ENCODE peak calls at places on chromosomes 6 and 20, in seven cellular contexts. O is Calu3, T is activated B cell treated with CpG ODN at 0.5 μM for 24 hours, Q is adrenal gland, C is ovary, I is uterus, L is GM10248. S is an unnamed sample.

GRCh38 chr6:73491371-73491770 is 29.5 kb downstream of the EEF1A1 start:
- DNase-seq in I (no peak), O (no peak), L (no peak), T (no peak), Q (no peak), C (no peak), S (no peak)

GRCh38 chr6:150622941-150623874 is 23.5 kb downstream of the PLEKHG1 start:
- DNase-seq in I (no peak), Q (no peak), O (no peak), T (peak), C (no peak), L (peak), S (no peak)

GRCh38 chr6:70980800-70981199 is 23.9 kb upstream of the B3GAT2 start:
- DNase-seq in L (no peak), C (no peak), Q (no peak), T (no peak), O (no peak), I (no peak), S (no peak)

GRCh38 chr6:41426888-41427641 is 91.7 kb downstream of the NCR2 start:
- DNase-seq in T (peak), C (no peak), L (no peak), I (no peak), O (peak), Q (no peak), S (no peak)

GRCh38 chr6:136586295-136586694 is 36.1 kb upstream of the MAP7 start:
- DNase-seq in T (no peak), O (no peak), C (no peak), I (peak), Q (no peak), L (no peak), S (no peak)

GRCh38 chr20:11686900-11687543 is 230.7 kb upstream of the BTBD3 start:
- DNase-seq in C (no peak), I (no peak), O (peak), L (no peak), T (no peak), Q (peak), S (no peak)

GRCh38 chr6:3928111-3928510 is 78.9 kb downstream of the FAM50B start:
- DNase-seq in C (no peak), T (no peak), O (no peak), Q (no peak), I (no peak), L (no peak), S (no peak)

GRCh38 chr6:36847152-36847551 is 7.9 kb upstream of the CPNE5 start:
- DNase-seq in T (no peak), I (no peak), Q (no peak), O (no peak), C (no peak), L (no peak), S (no peak)

GRCh38 chr20:52076164-52076563 is 115.4 kb downstream of the ZFP64 start:
- DNase-seq in T (no peak), L (no peak), O (no peak), Q (no peak), C (no peak), I (no peak), S (no peak)

GRCh38 chr20:16709017-16709416 is 20.8 kb upstream of the SNRPB2 start:
- DNase-seq in Q (no peak), L (peak), C (no peak), T (no peak), O (no peak), I (no peak), S (no peak)

GRCh38 chr6:106539931-106540330 is 89.4 kb downstream of the RTN4IP1 start:
- DNase-seq in C (no peak), I (no peak), T (no peak), Q (no peak), O (no peak), L (no peak), S (no peak)

GRCh38 chr6:19772891-19773290 is 64.3 kb upstream of the ID4 start:
- DNase-seq in C (no peak), I (no peak), Q (no peak), O (no peak), L (no peak), T (no peak), S (no peak)

GRCh38 chr6:135269399-135270005 is 88.4 kb downstream of the MYB start:
- DNase-seq in I (no peak), C (no peak), O (peak), Q (no peak), T (no peak), L (no peak), S (no peak)

GRCh38 chr6:151292974-151293373 is 53.2 kb downstream of the AKAP12 start:
- DNase-seq in L (no peak), I (no peak), C (no peak), T (no peak), O (no peak), Q (no peak), S (no peak)

DNA sequence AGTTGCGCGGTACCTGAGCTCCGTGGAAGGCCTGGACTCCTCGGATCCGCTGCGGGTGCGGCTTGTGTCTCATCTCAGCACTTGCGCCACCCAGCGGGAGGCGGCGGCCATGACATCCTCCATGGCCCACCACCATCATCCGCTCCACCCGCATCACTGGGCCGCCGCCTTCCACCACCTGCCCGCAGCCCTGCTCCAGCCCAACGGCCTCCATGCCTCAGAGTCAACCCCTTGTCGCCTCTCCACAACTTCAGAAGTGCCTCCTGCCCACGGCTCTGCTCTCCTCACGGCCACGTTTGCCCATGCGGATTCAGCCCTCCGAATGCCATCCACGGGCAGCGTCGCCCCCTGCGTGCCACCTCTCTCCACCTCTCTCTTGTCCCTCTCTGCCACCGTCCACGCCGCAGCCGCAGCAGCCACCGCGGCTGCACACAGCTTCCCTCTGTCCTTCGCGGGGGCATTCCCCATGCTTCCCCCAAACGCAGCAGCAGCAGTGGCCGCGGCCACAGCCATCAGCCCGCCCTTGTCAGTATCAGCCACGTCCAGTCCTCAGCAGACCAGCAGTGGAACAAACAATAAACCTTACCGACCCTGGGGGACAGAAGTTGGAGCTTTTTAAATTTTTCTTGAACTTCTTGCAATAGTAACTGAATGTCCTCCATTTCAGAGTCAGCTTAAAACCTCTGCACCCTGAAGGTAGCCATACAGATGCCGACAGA is 9.9 kb downstream of the HEY2 start:
- DNase-seq in I (no peak), L (no peak), C (no peak), O (no peak), Q (no peak), T (no peak), S (peak)
- TF ChIP-seq CTCF in I (no peak), L (no peak), C (no peak), O (no peak), Q (no peak), T (no peak), S (peak)

GRCh38 chr6:33620158-33620583 is 951 bp upstream of the ITPR3 start:
- DNase-seq in L (peak), C (peak), O (peak), Q (no peak), T (peak), I (no peak), S (no peak)
- TF ChIP-seq CTCF in L (no peak), C (no peak), O (no peak), Q (no peak), T (no peak), I (no peak), S (no peak)

GRCh38 chr6:157670466-157671186 is 152.4 kb upstream of the SNX9 start:
- DNase-seq in O (no peak), L (no peak), Q (no peak), C (peak), I (peak), T (no peak), S (no peak)

GRCh38 chr6:157669747-157670216 is 153.3 kb upstream of the SNX9 start:
- DNase-seq in L (no peak), I (peak), C (peak), T (no peak), Q (peak), O (peak), S (peak)

GRCh38 chr6:157674061-157674460 is 149.0 kb upstream of the SNX9 start:
- DNase-seq in I (no peak), O (no peak), L (no peak), T (no peak), C (no peak), Q (no peak), S (no peak)

GRCh38 chr6:157673596-157673995 is 149.4 kb upstream of the SNX9 start:
- DNase-seq in I (no peak), T (no peak), Q (no peak), C (no peak), L (no peak), O (no peak), S (no peak)

GRCh38 chr6:157672726-157673412 is 150.2 kb upstream of the SNX9 start:
- DNase-seq in Q (no peak), L (no peak), C (no peak), T (no peak), O (no peak), I (no peak), S (no peak)
- TF ChIP-seq CTCF in Q (no peak), L (no peak), C (no peak), T (no peak), O (no peak), I (no peak), S (no peak)

GRCh38 chr6:131654326-131654725 is 17.2 kb downstream of the ENPP3 start:
- DNase-seq in I (no peak), O (peak), Q (no peak), T (no peak), L (no peak), C (no peak), S (no peak)

GRCh38 chr6:131657630-131658111 is 20.6 kb downstream of the ENPP3 start:
- DNase-seq in O (no peak), Q (no peak), C (no peak), T (no peak), L (no peak), I (no peak), S (no peak)

GRCh38 chr6:131656667-131657066 is 19.6 kb downstream of the ENPP3 start:
- DNase-seq in Q (no peak), O (no peak), L (no peak), T (no peak), C (no peak), I (no peak), S (no peak)

GRCh38 chr6:131655387-131655786 is 18.3 kb downstream of the ENPP3 start:
- DNase-seq in L (no peak), T (no peak), O (no peak), C (no peak), I (no peak), Q (no peak), S (no peak)

GRCh38 chr6:131655951-131656350 is 18.8 kb downstream of the ENPP3 start:
- DNase-seq in T (no peak), I (no peak), L (no peak), C (no peak), Q (no peak), O (no peak), S (no peak)
- TF ChIP-seq CTCF in T (no peak), I (no peak), L (no peak), C (no peak), Q (no peak), O (no peak), S (no peak)

GRCh38 chr20:37669773-37670236 is 24.0 kb upstream of the CTNNBL1 start:
- DNase-seq in I (no peak), T (no peak), O (no peak), Q (no peak), C (no peak), L (no peak), S (no peak)

GRCh38 chr20:37673429-37673828 is 20.4 kb upstream of the CTNNBL1 start:
- DNase-seq in Q (no peak), L (no peak), O (no peak), T (no peak), I (no peak), C (no peak), S (no peak)

GRCh38 chr20:37669062-37669772 is 24.6 kb upstream of the CTNNBL1 start:
- DNase-seq in L (no peak), Q (no peak), C (no peak), O (no peak), T (no peak), I (no peak), S (no peak)

GRCh38 chr20:37670426-37670825 is 23.4 kb upstream of the CTNNBL1 start:
- DNase-seq in L (no peak), O (no peak), Q (peak), I (no peak), C (no peak), T (no peak), S (no peak)

DNA sequence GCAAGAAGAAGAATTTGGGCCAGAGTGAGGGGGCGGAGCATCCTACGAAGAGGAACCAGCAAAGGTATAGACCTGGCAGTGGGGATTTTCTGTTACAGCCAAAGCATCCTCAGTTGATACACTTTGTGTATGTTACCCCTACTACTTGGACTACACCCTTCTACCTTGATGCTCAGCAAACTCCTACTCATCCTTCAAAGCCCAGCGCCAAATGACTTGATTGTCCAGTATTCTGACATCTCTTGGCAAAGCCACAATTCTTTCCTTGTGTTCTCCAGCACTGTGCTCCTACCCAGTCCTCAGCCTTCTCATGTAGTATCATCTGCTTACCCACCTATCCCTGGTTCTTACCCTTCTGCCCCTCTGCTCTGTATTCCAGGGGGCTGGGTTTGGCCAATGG is 21.7 kb upstream of the CTNNBL1 start:
- DNase-seq in I (no peak), O (no peak), C (no peak), Q (no peak), L (no peak), T (no peak), S (peak)
- TF ChIP-seq CTCF in I (no peak), O (no peak), C (no peak), Q (no peak), L (no peak), T (no peak), S (no peak)

GRCh38 chr20:63957690-63958441 is 1.6 kb upstream of the UCKL1 start:
- DNase-seq in O (no peak), I (no peak), Q (no peak), C (no peak), T (no peak), L (no peak), S (no peak)

GRCh38 chr20:63956664-63957003 is 418 bp upstream of the UCKL1 start:
- DNase-seq in I (no peak), L (no peak), C (no peak), T (no peak), Q (no peak), O (no peak), S (peak)

GRCh38 chr20:63957004-63957689 is 931 bp upstream of the UCKL1 start:
- DNase-seq in I (peak), Q (peak), T (peak), C (peak), L (peak), O (peak), S (no peak)

GRCh38 chr20:63955281-63955845 is 853 bp downstream of the UCKL1 start:
- DNase-seq in L (peak), C (no peak), O (peak), Q (no peak), I (no peak), T (no peak), S (no peak)

GRCh38 chr20:63955846-63956663 is at the start of gene UCKL1:
- DNase-seq in L (peak), T (peak), O (peak), C (peak), Q (peak), I (peak), S (peak)
- TF ChIP-seq CTCF in L (no peak), T (no peak), O (no peak), C (peak), Q (peak), I (peak), S (no peak)

S was measured in coronary artery.